ENCODE peak calls at places on chromosomes 1 and 21, in eight cellular contexts. Q is activated CD8-positive, alpha-beta memory T cell treated with anti-CD3 and anti-CD28 coated beads, Interleukin-2, amount 50 U/mL, for 48 hours; H is posterior vena cava; I is stimulated activated CD4-positive, alpha-beta T cell treated with anti-CD3 and anti-CD28 coated beads, Interleukin-2, amount 100 ng/mL, for 48 hours; P is suprapubic skin; V is body of pancreas; T is small intestine; B is T-helper 17 cell. D is an unnamed sample.

GRCh38 chr1:206951318-206952105 is 5.2 kb upstream of the PIGR start:
- DNase-seq in V (peak; percentile 58), I (no peak), T (peak; percentile 81), H (peak; percentile 25), P (no peak), B (no peak), Q (no peak), D (no peak)

GRCh38 chr1:11800756-11801433 is 4.9 kb downstream of the MTHFR start:
- DNase-seq in I (no peak), P (peak; percentile 40), V (no peak), Q (no peak), T (no peak), B (no peak), H (peak; percentile 74), D (no peak)

GRCh38 chr1:2821970-2822620 is 20.6 kb upstream of the TTC34 start:
- DNase-seq in B (no peak), H (no peak), V (peak; percentile 50), Q (peak; percentile 76), I (peak; percentile 50), P (no peak), T (peak; percentile 15), D (peak; percentile 14)

GRCh38 chr1:150567341-150567716 is 12.1 kb downstream of the MCL1 start:
- DNase-seq in P (peak; percentile 44), T (peak; percentile 63), I (peak; percentile 40), V (peak; percentile 43), H (no peak), B (no peak), Q (peak; percentile 77), D (no peak)

GRCh38 chr1:29749021-29749420 is 512.7 kb downstream of the PTPRU start:
- DNase-seq in Q (peak; percentile 4), H (peak; percentile 24), V (no peak), P (no peak), I (no peak), B (no peak), T (no peak), D (no peak)

GRCh38 chr1:12400030-12400693 is 170.3 kb downstream of the VPS13D start:
- DNase-seq in P (no peak), I (no peak), T (no peak), B (no peak), H (no peak), V (no peak), Q (no peak), D (no peak)

GRCh38 chr1:153752561-153753195 is 22.5 kb upstream of the SLC27A3 start:
- DNase-seq in T (no peak), I (no peak), Q (no peak), H (peak; percentile 91), V (no peak), B (no peak), P (peak; percentile 85), D (no peak)

GRCh38 chr1:93865253-93865652 is 13.8 kb downstream of the DNTTIP2 start:
- DNase-seq in B (no peak), H (no peak), T (no peak), P (no peak), V (no peak), I (no peak), Q (no peak), D (no peak)

GRCh38 chr21:45724994-45725843 is 81.7 kb downstream of the PCBP3 start:
- DNase-seq in B (no peak), P (no peak), I (no peak), Q (no peak), H (no peak), T (no peak), V (no peak), D (no peak)

GRCh38 chr1:76074321-76075187 is at the start of gene ST6GALNAC3:
- DNase-seq in Q (peak; percentile 87), I (peak; percentile 74), H (peak; percentile 91), B (peak; percentile 55), T (peak; percentile 74), V (peak; percentile 77), P (peak; percentile 75), D (peak; percentile 66)

GRCh38 chr1:225653463-225654276 is 747 bp upstream of the ENAH start:
- DNase-seq in Q (peak; percentile 66), V (peak; percentile 75), I (no peak), P (peak; percentile 91), T (peak; percentile 61), H (peak; percentile 93), B (no peak), D (no peak)

GRCh38 chr21:44552681-44553080 is 1.4 kb upstream of the KRTAP10-2 start:
- DNase-seq in Q (no peak), P (no peak), T (no peak), B (no peak), V (no peak), H (peak; percentile 58), I (no peak), D (no peak)

GRCh38 chr1:168554603-168555520 is 11.1 kb upstream of the XCL2 start:
- DNase-seq in V (no peak), B (no peak), Q (no peak), H (no peak), T (no peak), P (no peak), I (no peak), D (no peak)

GRCh38 chr1:161834967-161835366 is 68.8 kb downstream of the ATF6 start:
- DNase-seq in Q (no peak), P (no peak), I (no peak), H (no peak), B (no peak), T (no peak), V (no peak), D (no peak)

GRCh38 chr1:153465728-153466625 is 5.5 kb upstream of the S100A7 start:
- DNase-seq in P (no peak), T (peak; percentile 46), B (peak; percentile 55), H (peak; percentile 89), Q (peak; percentile 90), V (peak; percentile 23), I (peak; percentile 75), D (peak; percentile 33)

GRCh38 chr1:181219938-181220337 is 131.4 kb downstream of the IER5 start:
- DNase-seq in T (no peak), Q (no peak), I (no peak), B (no peak), H (no peak), P (no peak), V (no peak), D (no peak)

GRCh38 chr1:75567212-75567611 is 43.7 kb downstream of the SLC44A5 start:
- DNase-seq in I (no peak), T (no peak), B (no peak), P (no peak), V (no peak), H (no peak), Q (no peak), D (no peak)

GRCh38 chr1:114118351-114118990 is 35.2 kb downstream of the SYT6 start:
- DNase-seq in I (no peak), T (no peak), H (no peak), V (no peak), B (no peak), Q (no peak), P (no peak), D (no peak)

GRCh38 chr1:243268284-243268653 is 12.4 kb downstream of the SDCCAG8 start:
- DNase-seq in P (no peak), T (no peak), V (no peak), B (no peak), Q (no peak), I (no peak), H (no peak), D (no peak)

GRCh38 chr1:81420760-81421159 is 380.0 kb upstream of the ADGRL2 start:
- DNase-seq in V (no peak), I (no peak), H (no peak), T (no peak), B (no peak), Q (no peak), P (no peak), D (no peak)

GRCh38 chr1:106038260-106038659 is 1018.2 kb upstream of the PRMT6 start:
- DNase-seq in V (no peak), H (no peak), B (no peak), P (no peak), Q (no peak), T (no peak), I (no peak), D (no peak)

GRCh38 chr21:44398499-44398898 is 45.1 kb downstream of the TRPM2 start:
- DNase-seq in P (no peak), T (no peak), H (no peak), Q (no peak), V (no peak), I (no peak), B (no peak), D (no peak)

GRCh38 chr1:56644941-56645662 is at the start of gene PRKAA2:
- DNase-seq in P (no peak), V (peak; percentile 50), Q (peak; percentile 51), H (peak; percentile 83), I (peak; percentile 8), T (peak; percentile 9), B (no peak), D (no peak)

GRCh38 chr1:109368464-109368863 is 29.3 kb downstream of the SORT1 start:
- DNase-seq in V (no peak), T (no peak), Q (no peak), P (no peak), H (no peak), B (no peak), I (no peak), D (no peak)

GRCh38 chr1:101101362-101101761 is 75.8 kb upstream of the DPH5 start:
- DNase-seq in I (no peak), B (no peak), T (no peak), P (no peak), Q (no peak), V (no peak), H (no peak), D (no peak)

GRCh38 chr1:153728305-153729066 is 636 bp downstream of the INTS3 start:
- DNase-seq in H (peak; percentile 85), Q (peak; percentile 71), V (peak; percentile 81), B (peak; percentile 13), I (peak; percentile 7), P (peak; percentile 74), T (peak; percentile 49), D (no peak)

GRCh38 chr1:82542766-82543165 is 742.0 kb downstream of the ADGRL2 start:
- DNase-seq in P (no peak), H (no peak), B (no peak), Q (no peak), T (no peak), I (no peak), V (no peak), D (no peak)

GRCh38 chr1:18949689-18950414 is 6.6 kb downstream of the IFFO2 start:
- DNase-seq in V (no peak), P (no peak), T (no peak), I (no peak), H (no peak), Q (no peak), B (no peak), D (no peak)

GRCh38 chr1:167520711-167521206 is 2.4 kb upstream of the CD247 start:
- DNase-seq in T (no peak), Q (no peak), P (no peak), H (no peak), V (no peak), B (no peak), I (no peak), D (no peak)

D was measured in effector memory CD4-positive, alpha-beta T cell.